ENCODE peak calls at places on chromosomes 2 and 18, in five cellular contexts. F is HCT116, G is mesenchymal stem cell, D is GM23248, E is MM.1S. C is an unnamed sample. For H3K4me1, the result is how much of the 10 kb centered on the place peaks cover.

GRCh38 chr2:881204-881918 is 69.3 kb upstream of the SNTG2 start:
- DNase-seq in F (no peak), G (no peak), D (peak), E (no peak), C (no peak)

GRCh38 chr2:187500585-187501359 is 52.7 kb upstream of the CALCRL start:
- DNase-seq in F (peak), G (peak), D (peak), E (peak), C (no peak)

GRCh38 chr18:471701-472100 is 28.8 kb downstream of the COLEC12 start:
- DNase-seq in F (no peak), G (peak), D (peak), E (no peak), C (no peak)

GRCh38 chr2:147294825-147295392 is 549.9 kb upstream of the ACVR2A start:
- DNase-seq in F (no peak), G (no peak), D (no peak), E (no peak), C (no peak)

GRCh38 chr2:65056215-65056989 is at the start of gene CEP68:
- DNase-seq in F (peak), G (peak), D (peak), E (peak), C (peak)

GRCh38 chr18:4581966-4582365 is 126.9 kb upstream of the DLGAP1 start:
- DNase-seq in F (no peak), G (no peak), D (no peak), E (no peak), C (no peak)

GRCh38 chr18:8367217-8367988 is 241.8 kb upstream of the RAB12 start:
- DNase-seq in F (peak), G (peak), D (peak), E (peak), C (peak)

GRCh38 chr2:21317131-21317530 is 193.4 kb downstream of the TDRD15 start:
- DNase-seq in F (peak), G (peak), D (peak), E (peak), C (no peak)

GRCh38 chr2:112972423-112973086 is 5.3 kb upstream of the IL36G start:
- DNase-seq in F (no peak), G (no peak), D (no peak), E (no peak), C (no peak)

GRCh38 chr2:46171441-46171953 is 125.7 kb upstream of the EPAS1 start:
- DNase-seq in F (peak), G (peak), D (peak), E (no peak), C (no peak)

GRCh38 chr2:30293303-30293912 is 62.1 kb downstream of the LBH start:
- DNase-seq in F (peak), G (peak), D (peak), E (no peak), C (no peak)

GRCh38 chr2:39550701-39551285 is 113.7 kb upstream of the MAP4K3 start:
- DNase-seq in F (no peak), G (no peak), D (peak), E (no peak), C (no peak)

GRCh38 chr18:23864620-23865019 is 149.9 kb upstream of the TTC39C start:
- DNase-seq in F (no peak), G (no peak), D (no peak), E (peak), C (no peak)

DNA sequence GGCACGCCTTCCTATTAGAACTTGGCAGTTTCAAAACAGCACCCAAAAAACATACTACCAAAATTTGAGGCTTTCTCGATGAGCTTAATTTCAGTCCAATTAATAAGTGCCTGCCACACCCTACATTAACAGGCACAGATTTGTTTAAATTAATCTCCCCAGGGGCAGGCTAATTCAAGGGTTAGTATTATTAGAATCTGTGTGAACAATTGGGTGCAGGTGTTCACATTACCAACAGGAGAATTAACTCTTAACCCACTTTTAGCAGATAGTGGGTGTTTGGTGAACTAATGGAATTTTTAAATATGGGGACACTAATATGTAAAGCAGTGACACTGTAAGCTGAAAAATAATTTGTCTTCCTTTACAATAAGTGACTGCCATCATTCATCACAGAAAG is 4.1 kb downstream of the MBD2 start:
- DNase-seq in F (no peak), G (no peak), D (no peak), E (no peak), C (no peak)
- H3K27ac ChIP-seq in F (no peak), G (no peak), D (no peak), E (no peak), C (no peak)

GRCh38 chr2:191296083-191297006 is 51.1 kb downstream of the MYO1B start:
- DNase-seq in F (no peak), G (peak), D (peak), E (no peak), C (no peak)

GRCh38 chr2:191299866-191300265 is 54.7 kb downstream of the MYO1B start:
- DNase-seq in F (no peak), G (no peak), D (no peak), E (no peak), C (no peak)

GRCh38 chr2:191297031-191297430 is 51.8 kb downstream of the MYO1B start:
- DNase-seq in F (no peak), G (no peak), D (peak), E (no peak), C (no peak)

GRCh38 chr2:191298306-191298705 is 53.1 kb downstream of the MYO1B start:
- DNase-seq in F (no peak), G (no peak), D (peak), E (no peak), C (no peak)

GRCh38 chr2:191299009-191299408 is 53.8 kb downstream of the MYO1B start:
- DNase-seq in F (no peak), G (no peak), D (peak), E (no peak), C (no peak)
- H3K4me1 ChIP-seq in F (under half), G (under half), D (half or more), E (under half), C (under half)

DNA sequence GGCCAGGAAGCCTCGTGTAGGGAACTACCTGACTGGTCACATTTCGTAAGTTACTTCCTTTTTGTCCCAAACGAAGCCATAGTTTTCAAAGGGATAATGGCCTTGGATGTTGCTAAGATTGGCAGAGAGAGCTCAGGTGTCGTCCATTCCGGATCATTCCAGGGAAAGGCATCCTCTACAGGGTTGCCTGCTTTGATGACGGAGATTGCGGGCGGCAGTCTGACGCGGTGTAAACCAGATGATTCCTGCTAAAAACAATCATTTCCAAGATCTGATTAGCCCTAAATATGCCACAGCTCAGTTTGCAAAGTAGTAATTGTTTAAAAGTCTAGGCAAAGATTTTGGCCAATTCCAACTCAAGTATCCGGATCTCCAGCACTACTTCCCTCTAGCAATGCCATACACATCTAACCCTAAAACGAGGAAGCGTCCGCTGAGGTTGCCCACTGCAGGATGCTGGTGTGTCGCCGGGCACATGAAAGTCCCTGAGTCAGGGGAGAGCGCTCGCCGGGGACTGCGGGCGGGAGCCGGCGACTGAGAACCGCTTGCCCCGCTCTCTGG is 624 bp upstream of the MALT1 start:
- DNase-seq in F (peak), G (no peak), D (no peak), E (no peak), C (no peak)
- H3K9ac ChIP-seq in F (peak), G (peak), D (peak), E (peak), C (no peak)

GRCh38 chr2:33094303-33094702 is 147.6 kb downstream of the LTBP1 start:
- DNase-seq in F (no peak), G (no peak), D (no peak), E (no peak), C (no peak)

GRCh38 chr2:33093293-33093692 is 146.5 kb downstream of the LTBP1 start:
- DNase-seq in F (no peak), G (no peak), D (no peak), E (no peak), C (no peak)

GRCh38 chr2:33086400-33087015 is 139.8 kb downstream of the LTBP1 start:
- DNase-seq in F (no peak), G (peak), D (peak), E (peak), C (no peak)

GRCh38 chr2:33090553-33091134 is 143.9 kb downstream of the LTBP1 start:
- DNase-seq in F (no peak), G (no peak), D (no peak), E (no peak), C (no peak)

GRCh38 chr2:33091541-33092123 is 144.9 kb downstream of the LTBP1 start:
- DNase-seq in F (no peak), G (no peak), D (peak), E (no peak), C (no peak)
- H3K27ac ChIP-seq in F (no peak), G (no peak), D (no peak), E (no peak), C (no peak)

GRCh38 chr2:60413819-60414178 is 139.7 kb downstream of the BCL11A start:
- DNase-seq in F (no peak), G (no peak), D (no peak), E (no peak), C (no peak)
- H3K4me1 ChIP-seq in F (under half), G (under half), D (under half), E (under half), C (under half)

GRCh38 chr2:158191569-158191968 is 89.9 kb downstream of the UPP2 start:
- DNase-seq in F (no peak), G (no peak), D (no peak), E (no peak), C (no peak)

GRCh38 chr2:158192515-158193234 is 91.0 kb downstream of the UPP2 start:
- DNase-seq in F (no peak), G (no peak), D (no peak), E (no peak), C (no peak)

GRCh38 chr2:158194229-158194628 is 92.6 kb downstream of the UPP2 start:
- DNase-seq in F (no peak), G (no peak), D (no peak), E (no peak), C (no peak)

GRCh38 chr2:158189526-158189925 is 87.8 kb downstream of the UPP2 start:
- DNase-seq in F (no peak), G (peak), D (no peak), E (peak), C (no peak)

DNA sequence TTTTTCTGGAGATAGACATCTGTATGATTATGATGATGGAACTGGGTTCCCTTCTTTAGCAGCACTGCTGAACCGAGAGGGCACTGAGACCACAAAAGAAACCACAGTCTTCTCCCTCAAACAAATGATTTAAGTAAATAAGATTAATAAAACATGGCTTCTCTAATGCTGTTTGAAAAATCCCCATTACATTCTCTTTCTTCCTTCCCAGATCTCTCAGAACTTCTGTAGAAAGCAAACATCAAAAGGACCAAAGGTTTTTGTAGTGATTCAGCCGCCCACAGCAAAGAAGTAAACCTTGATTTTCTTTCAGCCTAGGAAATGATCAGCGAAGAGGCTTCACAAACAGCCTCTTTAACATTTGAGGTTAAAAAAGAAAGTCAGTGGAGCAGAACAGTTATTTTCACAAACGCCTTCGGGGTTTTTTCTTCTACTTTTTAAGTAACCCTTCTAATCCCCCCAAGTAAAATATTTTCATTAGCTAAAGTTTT is 89.4 kb downstream of the UPP2 start:
- DNase-seq in F (peak), G (peak), D (peak), E (peak), C (no peak)
- H3K9ac ChIP-seq in F (no peak), G (peak), D (no peak), E (no peak), C (peak)

C was measured in kidney.